ENCODE peak calls at places on chromosomes 12 and 14, in four cellular contexts. Y is AG08396, K is skeletal muscle cell, R is NCI-H446. M is an unnamed sample.
A peak's percentile ranks its signal among the peaks of the same experiment; 100 is the strongest.

GRCh38 chr12:70661762-70662161 is 24.5 kb upstream of the PTPRB start:
- DNase-seq in Y (peak; percentile 39), K (peak; percentile 25), R (no peak), M (peak; percentile 60)

GRCh38 chr12:59084758-59085383 is 164.6 kb upstream of the LRIG3 start:
- DNase-seq in Y (peak; percentile 43), K (no peak), R (peak; percentile 46), M (no peak)

GRCh38 chr12:75887979-75888378 is 143.6 kb downstream of the PHLDA1 start:
- DNase-seq in Y (no peak), K (no peak), R (no peak), M (no peak)

GRCh38 chr12:46260153-46260912 is 8.5 kb downstream of the SLC38A1 start:
- DNase-seq in Y (peak; percentile 51), K (no peak), R (no peak), M (no peak)

GRCh38 chr14:71638523-71639196 is 293.6 kb upstream of the RGS6 start:
- DNase-seq in Y (no peak), K (peak; percentile 53), R (no peak), M (no peak)

GRCh38 chr12:19323768-19324167 is 115.5 kb upstream of the AEBP2 start:
- DNase-seq in Y (no peak), K (no peak), R (no peak), M (no peak)

GRCh38 chr12:27667540-27667939 is 28.7 kb upstream of the REP15 start:
- DNase-seq in Y (peak; percentile 67), K (peak; percentile 68), R (no peak), M (no peak)

GRCh38 chr12:106296179-106296877 is 6.2 kb upstream of the TCP11L2 start:
- DNase-seq in Y (peak; percentile 70), K (no peak), R (no peak), M (peak; percentile 95)

GRCh38 chr12:72546106-72546505 is 273.9 kb downstream of the TRHDE start:
- DNase-seq in Y (no peak), K (peak; percentile 13), R (no peak), M (no peak)

GRCh38 chr12:117563007-117563406 is 201.6 kb upstream of the NOS1 start:
- DNase-seq in Y (no peak), K (no peak), R (no peak), M (no peak)

GRCh38 chr12:22935501-22935900 is 310.5 kb downstream of the ETNK1 start:
- DNase-seq in Y (no peak), K (no peak), R (no peak), M (peak; percentile 10)

GRCh38 chr14:51828017-51828797 is 32.2 kb upstream of the GNG2 start:
- DNase-seq in Y (peak; percentile 68), K (no peak), R (no peak), M (no peak)

GRCh38 chr14:88551094-88551870 is 3.5 kb downstream of the PTPN21 start:
- DNase-seq in Y (peak; percentile 85), K (peak; percentile 57), R (peak; percentile 84), M (peak; percentile 43)

GRCh38 chr12:42490261-42490842 is 99.2 kb downstream of the PRICKLE1 start:
- DNase-seq in Y (no peak), K (no peak), R (no peak), M (no peak)

GRCh38 chr14:35161231-35161630 is 38.9 kb downstream of the PRORP start:
- DNase-seq in Y (no peak), K (no peak), R (no peak), M (no peak)

GRCh38 chr12:58067610-58068387 is 126.4 kb downstream of the ATP23 start:
- DNase-seq in Y (no peak), K (peak; percentile 25), R (no peak), M (peak; percentile 81)

M was measured in retinal pigment epithelial cell.